ENCODE peak calls at places on chromosome 20, in ten cellular contexts. O is stomach; W is lower lobe of right lung; G is H1; C is CD8-positive, alpha-beta T cell; R is ovary; I is transverse colon; Q is WERI-Rb-1; V is left ventricle myocardium inferior; N is Panc1. P is an unnamed sample.

GRCh38 chr20:17969276-17969883 is 562 bp downstream of the MGME1 start:
- DNase-seq in O (peak; percentile 52), W (peak; percentile 55), G (no peak), C (no peak), R (no peak), I (peak; percentile 52), Q (peak; percentile 52), V (no peak), N (no peak), P (peak; percentile 65)

GRCh38 chr20:33843854-33844253 is 32.7 kb downstream of the CHMP4B start:
- DNase-seq in O (no peak), W (no peak), G (no peak), C (no peak), R (no peak), I (peak; percentile 42), Q (no peak), V (no peak), N (no peak), P (no peak)

GRCh38 chr20:4227085-4227821 is 211.9 kb upstream of the RNF24 start:
- DNase-seq in O (no peak), W (no peak), G (peak; percentile 59), C (no peak), R (no peak), I (no peak), Q (peak; percentile 41), V (no peak), N (no peak), P (peak; percentile 24)

GRCh38 chr20:31637660-31638059 is at the start of gene COX4I2:
- DNase-seq in O (no peak), W (no peak), G (peak; percentile 55), C (no peak), R (no peak), I (no peak), Q (no peak), V (peak; percentile 60), N (no peak), P (no peak)

GRCh38 chr20:1824834-1825233 is 70.4 kb upstream of the SIRPA start:
- DNase-seq in O (no peak), W (no peak), G (no peak), C (no peak), R (no peak), I (no peak), Q (no peak), V (no peak), N (no peak), P (no peak)

GRCh38 chr20:58069796-58070663 is 158.4 kb downstream of the ANKRD60 start:
- DNase-seq in O (no peak), W (no peak), G (peak; percentile 36), C (no peak), R (no peak), I (no peak), Q (no peak), V (no peak), N (no peak), P (no peak)

GRCh38 chr20:51678041-51678697 is 90.0 kb downstream of the ATP9A start:
- DNase-seq in O (no peak), W (no peak), G (no peak), C (no peak), R (peak; percentile 32), I (no peak), Q (peak; percentile 94), V (no peak), N (no peak), P (no peak)

GRCh38 chr20:36585410-36586125 is 12.2 kb downstream of the TGIF2 start:
- DNase-seq in O (no peak), W (no peak), G (peak; percentile 80), C (no peak), R (no peak), I (no peak), Q (no peak), V (no peak), N (no peak), P (no peak)

GRCh38 chr20:18527836-18528235 is 20.1 kb downstream of the SEC23B start:
- DNase-seq in O (no peak), W (no peak), G (no peak), C (no peak), R (no peak), I (no peak), Q (no peak), V (no peak), N (no peak), P (no peak)

GRCh38 chr20:35821807-35822242 is 50.0 kb downstream of the PHF20 start:
- DNase-seq in O (no peak), W (no peak), G (no peak), C (no peak), R (no peak), I (no peak), Q (no peak), V (no peak), N (no peak), P (no peak)

GRCh38 chr20:32449057-32449889 is 91.1 kb downstream of the ASXL1 start:
- DNase-seq in O (no peak), W (no peak), G (no peak), C (no peak), R (no peak), I (no peak), Q (no peak), V (no peak), N (no peak), P (no peak)

GRCh38 chr20:49909499-49910339 is 5.6 kb downstream of the SPATA2 start:
- DNase-seq in O (no peak), W (no peak), G (no peak), C (no peak), R (no peak), I (peak; percentile 84), Q (peak; percentile 85), V (no peak), N (no peak), P (no peak)
- H3K4me3 ChIP-seq in O (no peak overlapping the region), W (no peak overlapping the region), G (no peak overlapping the region), C (no peak overlapping the region), R (no peak overlapping the region), I (no peak overlapping the region), Q (peak overlapping the region; percentile 5), V (peak overlapping the region; percentile 44), N (no peak overlapping the region), P (no peak overlapping the region)

GRCh38 chr20:49636447-49636846 is 68.5 kb upstream of the PTGIS start:
- DNase-seq in O (peak; percentile 35), W (peak; percentile 80), G (no peak), C (no peak), R (peak; percentile 47), I (no peak), Q (no peak), V (peak; percentile 76), N (no peak), P (no peak)
- H3K36me3 ChIP-seq in O (peaks cover 73% of the 10 kb centered on the region), W (peaks cover 69% of the 10 kb centered on the region), G (peaks cover 40% of the 10 kb centered on the region), C (peaks cover 11% of the 10 kb centered on the region), R (no peaks in the 10 kb centered on the region), I (no peaks in the 10 kb centered on the region), Q (peaks cover 65% of the 10 kb centered on the region), V (peaks cover 64% of the 10 kb centered on the region), N (peaks cover 28% of the 10 kb centered on the region), P (peaks cover 78% of the 10 kb centered on the region)

DNA sequence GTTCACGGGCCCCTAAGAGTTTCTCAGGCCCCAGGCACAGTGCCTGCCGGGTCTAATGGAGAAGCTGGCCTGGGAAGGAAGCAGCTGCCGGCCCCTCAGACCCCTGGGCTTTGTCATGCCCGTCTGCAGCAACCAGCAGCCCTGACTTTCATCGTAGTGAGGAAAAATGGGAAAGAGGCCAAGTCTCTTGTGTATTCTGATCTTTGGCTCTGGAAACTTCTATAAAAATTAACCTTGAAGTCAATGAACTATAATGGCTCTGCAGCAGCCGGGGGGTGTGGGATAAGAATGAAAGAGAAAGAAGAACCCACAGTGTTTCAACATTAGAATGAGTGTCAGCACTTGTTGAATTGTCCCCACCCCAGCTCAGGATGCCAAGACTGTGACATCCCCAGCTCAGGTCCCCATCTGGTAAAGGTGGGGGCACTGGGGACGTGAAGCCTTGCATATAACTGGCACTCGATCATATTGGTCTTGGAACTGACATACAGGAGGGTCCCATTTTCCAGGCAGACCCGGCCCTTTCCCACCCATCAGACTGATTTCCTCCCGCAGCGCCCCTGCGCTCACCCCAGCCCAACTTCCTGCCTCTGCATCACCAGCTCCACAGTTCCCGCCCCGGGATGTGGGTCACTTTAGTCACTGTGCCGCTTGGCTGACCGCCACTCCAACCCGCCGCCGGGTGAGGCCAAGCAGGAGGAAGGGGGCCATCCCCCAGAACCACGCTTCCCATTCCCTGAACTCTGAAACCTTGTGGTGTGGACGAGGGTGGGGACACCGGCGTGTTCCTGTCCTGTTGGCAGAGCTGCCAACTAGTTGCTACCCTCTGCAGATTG is 12.7 kb downstream of the TGM2 start:
- DNase-seq in O (peak; percentile 79), W (peak; percentile 93), G (no peak), C (no peak), R (peak; percentile 67), I (peak; percentile 80), Q (no peak), V (peak; percentile 84), N (no peak), P (no peak)
- TF ChIP-seq CTCF in O (no peak), W (no peak), G (no peak), C (no peak), R (no peak), I (no peak), Q (no peak), V (no peak), N (no peak), P (no peak)

GRCh38 chr20:15199698-15200097 is 862.3 kb upstream of the FLRT3 start:
- DNase-seq in O (no peak), W (no peak), G (no peak), C (no peak), R (no peak), I (no peak), Q (no peak), V (no peak), N (no peak), P (no peak)

GRCh38 chr20:15200139-15200538 is 862.7 kb upstream of the FLRT3 start:
- DNase-seq in O (no peak), W (no peak), G (no peak), C (no peak), R (no peak), I (no peak), Q (no peak), V (no peak), N (no peak), P (no peak)

GRCh38 chr20:15191082-15191723 is 853.8 kb upstream of the FLRT3 start:
- DNase-seq in O (no peak), W (no peak), G (no peak), C (no peak), R (no peak), I (no peak), Q (no peak), V (no peak), N (no peak), P (no peak)

GRCh38 chr20:15195378-15195777 is 858.0 kb upstream of the FLRT3 start:
- DNase-seq in O (no peak), W (no peak), G (no peak), C (no peak), R (no peak), I (no peak), Q (no peak), V (no peak), N (no peak), P (no peak)

DNA sequence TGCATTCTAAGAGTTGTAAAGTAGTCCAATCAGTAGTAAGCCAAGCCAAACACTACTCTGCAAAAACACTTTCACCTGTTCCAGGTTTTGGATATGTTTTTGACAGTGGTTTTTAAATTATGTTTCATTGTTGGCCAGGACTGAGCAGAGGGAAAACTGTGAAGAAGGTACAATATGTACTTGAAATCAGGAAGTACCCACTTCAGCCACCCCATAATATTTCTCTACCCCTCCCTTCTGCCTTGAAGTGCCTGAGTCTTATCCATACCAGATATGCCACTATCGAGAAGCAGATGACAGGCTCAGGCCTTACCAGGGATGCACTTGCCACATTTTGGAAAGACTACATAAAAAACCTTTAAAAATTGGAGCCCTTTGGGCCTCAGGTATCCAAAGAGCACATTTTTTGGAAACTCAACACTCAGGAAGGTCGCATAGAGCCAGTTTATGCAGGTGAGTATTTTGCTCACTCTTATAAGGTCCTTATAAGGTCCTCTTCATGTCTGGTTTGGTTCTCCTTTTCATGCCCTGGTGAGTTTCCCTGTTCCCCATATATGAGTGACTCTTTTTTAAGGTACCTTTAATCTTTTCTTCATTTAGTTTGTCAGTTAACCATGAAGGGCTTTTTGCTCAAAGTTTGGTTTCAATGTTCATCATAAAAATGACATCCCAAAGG is 859.3 kb upstream of the FLRT3 start:
- DNase-seq in O (no peak), W (no peak), G (no peak), C (no peak), R (no peak), I (no peak), Q (no peak), V (no peak), N (no peak), P (no peak)
- H3K4me3 ChIP-seq in O (no peak overlapping the region), W (peak overlapping the region; percentile 43), G (no peak overlapping the region), C (no peak overlapping the region), R (no peak overlapping the region), I (no peak overlapping the region), Q (no peak overlapping the region), V (no peak overlapping the region), N (no peak overlapping the region), P (no peak overlapping the region)

P was measured in DND-41.